ENCODE peak calls at places on chromosomes 13 and 19, in four cellular contexts. One of them, this sample, is unnamed.

GRCh38 chr13:112912726-112913440 is 56.1 kb upstream of the MCF2L start:
- DNase-seq in astrocyte of the spinal cord: no peak
- DNase-seq in thoracic aorta: no peak
- DNase-seq in AG04449: no peak
- DNase-seq in this sample: no peak

GRCh38 chr19:29429021-29429420 is 96.8 kb upstream of the VSTM2B start:
- DNase-seq in astrocyte of the spinal cord: no peak
- DNase-seq in thoracic aorta: no peak
- DNase-seq in AG04449: no peak
- DNase-seq in this sample: no peak

GRCh38 chr13:75771818-75772217 is 135.7 kb downstream of the LMO7 start:
- DNase-seq in astrocyte of the spinal cord: peak
- DNase-seq in thoracic aorta: no peak
- DNase-seq in AG04449: no peak
- DNase-seq in this sample: peak

GRCh38 chr13:94854688-94855087 is 142.3 kb upstream of the SOX21 start:
- DNase-seq in astrocyte of the spinal cord: no peak
- DNase-seq in thoracic aorta: no peak
- DNase-seq in AG04449: no peak
- DNase-seq in this sample: no peak

GRCh38 chr19:19120308-19121156 is 17.7 kb downstream of the TMEM161A start:
- DNase-seq in astrocyte of the spinal cord: peak
- DNase-seq in thoracic aorta: no peak
- DNase-seq in AG04449: no peak
- DNase-seq in this sample: no peak

GRCh38 chr19:913080-913748 is at the start of gene R3HDM4:
- DNase-seq in astrocyte of the spinal cord: no peak
- DNase-seq in thoracic aorta: no peak
- DNase-seq in AG04449: no peak
- DNase-seq in this sample: no peak

GRCh38 chr19:2083174-2083854 is 12.8 kb downstream of the MOB3A start:
- DNase-seq in astrocyte of the spinal cord: no peak
- DNase-seq in thoracic aorta: no peak
- DNase-seq in AG04449: no peak
- DNase-seq in this sample: no peak

GRCh38 chr13:78604782-78605611 is 1.6 kb upstream of the POU4F1 start:
- DNase-seq in astrocyte of the spinal cord: no peak
- DNase-seq in thoracic aorta: no peak
- DNase-seq in AG04449: no peak
- DNase-seq in this sample: no peak

GRCh38 chr13:112765734-112766133 is 75.9 kb downstream of the ATP11A start:
- DNase-seq in astrocyte of the spinal cord: no peak
- DNase-seq in thoracic aorta: no peak
- DNase-seq in AG04449: no peak
- DNase-seq in this sample: no peak

GRCh38 chr19:1284293-1284978 is 1.2 kb upstream of the EFNA2 start:
- DNase-seq in astrocyte of the spinal cord: no peak
- DNase-seq in thoracic aorta: no peak
- DNase-seq in AG04449: no peak
- DNase-seq in this sample: no peak

GRCh38 chr13:65532231-65532630 is 1697.9 kb downstream of the PCDH9 start:
- DNase-seq in astrocyte of the spinal cord: no peak
- DNase-seq in thoracic aorta: no peak
- DNase-seq in AG04449: no peak
- DNase-seq in this sample: no peak

GRCh38 chr19:29807870-29808405 is 3.9 kb upstream of the CCNE1 start:
- DNase-seq in astrocyte of the spinal cord: no peak
- DNase-seq in thoracic aorta: no peak
- DNase-seq in AG04449: no peak
- DNase-seq in this sample: no peak

GRCh38 chr19:2491130-2491801 is 15.3 kb downstream of the GADD45B start:
- DNase-seq in astrocyte of the spinal cord: peak
- DNase-seq in thoracic aorta: no peak
- DNase-seq in AG04449: peak
- DNase-seq in this sample: no peak

GRCh38 chr13:46648166-46648607 is 95.2 kb downstream of the LRCH1 start:
- DNase-seq in astrocyte of the spinal cord: no peak
- DNase-seq in thoracic aorta: no peak
- DNase-seq in AG04449: no peak
- DNase-seq in this sample: no peak

GRCh38 chr13:112721198-112722104 is 31.6 kb downstream of the ATP11A start:
- DNase-seq in astrocyte of the spinal cord: no peak
- DNase-seq in thoracic aorta: no peak
- DNase-seq in AG04449: no peak
- DNase-seq in this sample: no peak

GRCh38 chr19:40594251-40594650 is 6.9 kb upstream of the LTBP4 start:
- DNase-seq in astrocyte of the spinal cord: no peak
- DNase-seq in thoracic aorta: no peak
- DNase-seq in AG04449: no peak
- DNase-seq in this sample: no peak

GRCh38 chr19:6424190-6424938 is at the start of gene KHSRP:
- DNase-seq in astrocyte of the spinal cord: no peak
- DNase-seq in thoracic aorta: no peak
- DNase-seq in AG04449: no peak
- DNase-seq in this sample: no peak

GRCh38 chr19:7832009-7832408 is 2.0 kb downstream of the EVI5L start:
- DNase-seq in astrocyte of the spinal cord: no peak
- DNase-seq in thoracic aorta: no peak
- DNase-seq in AG04449: no peak
- DNase-seq in this sample: no peak

GRCh38 chr19:49422407-49423277 is 599 bp downstream of the PTH2 start:
- DNase-seq in astrocyte of the spinal cord: no peak
- DNase-seq in thoracic aorta: no peak
- DNase-seq in AG04449: no peak
- DNase-seq in this sample: no peak

GRCh38 chr19:39405930-39406655 is 554 bp upstream of the ZFP36 start:
- DNase-seq in astrocyte of the spinal cord: no peak
- DNase-seq in thoracic aorta: peak
- DNase-seq in AG04449: no peak
- DNase-seq in this sample: no peak

GRCh38 chr19:4284176-4284958 is 5.3 kb downstream of the SHD start:
- DNase-seq in astrocyte of the spinal cord: no peak
- DNase-seq in thoracic aorta: no peak
- DNase-seq in AG04449: no peak
- DNase-seq in this sample: no peak

GRCh38 chr13:84553252-84553651 is 671.0 kb upstream of the SLITRK1 start:
- DNase-seq in astrocyte of the spinal cord: no peak
- DNase-seq in thoracic aorta: no peak
- DNase-seq in AG04449: no peak
- DNase-seq in this sample: no peak

GRCh38 chr13:31944262-31945160 is 87.1 kb upstream of the FRY start:
- DNase-seq in astrocyte of the spinal cord: no peak
- DNase-seq in thoracic aorta: no peak
- DNase-seq in AG04449: no peak
- DNase-seq in this sample: no peak

GRCh38 chr13:32334676-32335075 is 19.4 kb downstream of the BRCA2 start:
- DNase-seq in astrocyte of the spinal cord: no peak
- DNase-seq in thoracic aorta: no peak
- DNase-seq in AG04449: no peak
- DNase-seq in this sample: no peak

GRCh38 chr19:19860756-19861390 is 4.8 kb upstream of the ZNF253 start:
- DNase-seq in astrocyte of the spinal cord: no peak
- DNase-seq in thoracic aorta: no peak
- DNase-seq in AG04449: no peak
- DNase-seq in this sample: no peak

GRCh38 chr13:67390462-67391093 is 160.4 kb upstream of the PCDH9 start:
- DNase-seq in astrocyte of the spinal cord: peak
- DNase-seq in thoracic aorta: no peak
- DNase-seq in AG04449: no peak
- DNase-seq in this sample: peak

GRCh38 chr19:41637484-41637883 is 10.6 kb upstream of the CEACAM4 start:
- DNase-seq in astrocyte of the spinal cord: no peak
- DNase-seq in thoracic aorta: no peak
- DNase-seq in AG04449: no peak
- DNase-seq in this sample: no peak

GRCh38 chr19:55113570-55114039 is 3.8 kb downstream of the PPP1R12C start:
- DNase-seq in astrocyte of the spinal cord: peak
- DNase-seq in thoracic aorta: peak
- DNase-seq in AG04449: peak
- DNase-seq in this sample: peak

GRCh38 chr13:104140557-104140956 is 1074.3 kb upstream of the SLC10A2 start:
- DNase-seq in astrocyte of the spinal cord: peak
- DNase-seq in thoracic aorta: no peak
- DNase-seq in AG04449: no peak
- DNase-seq in this sample: peak

GRCh38 chr13:22061806-22062391 is 391.0 kb downstream of the FGF9 start:
- DNase-seq in astrocyte of the spinal cord: no peak
- DNase-seq in thoracic aorta: no peak
- DNase-seq in AG04449: no peak
- DNase-seq in this sample: no peak

GRCh38 chr13:106490887-106491321 is 44.6 kb downstream of the EFNB2 start:
- DNase-seq in astrocyte of the spinal cord: no peak
- DNase-seq in thoracic aorta: no peak
- DNase-seq in AG04449: no peak
- DNase-seq in this sample: no peak

GRCh38 chr13:106491463-106491862 is 44.0 kb downstream of the EFNB2 start:
- DNase-seq in astrocyte of the spinal cord: no peak
- DNase-seq in thoracic aorta: no peak
- DNase-seq in AG04449: no peak
- DNase-seq in this sample: no peak

GRCh38 chr13:106493569-106493968 is 41.9 kb downstream of the EFNB2 start:
- DNase-seq in astrocyte of the spinal cord: no peak
- DNase-seq in thoracic aorta: no peak
- DNase-seq in AG04449: no peak
- DNase-seq in this sample: no peak

GRCh38 chr13:106492576-106493323 is 42.7 kb downstream of the EFNB2 start:
- DNase-seq in astrocyte of the spinal cord: no peak
- DNase-seq in thoracic aorta: no peak
- DNase-seq in AG04449: no peak
- DNase-seq in this sample: no peak

DNA sequence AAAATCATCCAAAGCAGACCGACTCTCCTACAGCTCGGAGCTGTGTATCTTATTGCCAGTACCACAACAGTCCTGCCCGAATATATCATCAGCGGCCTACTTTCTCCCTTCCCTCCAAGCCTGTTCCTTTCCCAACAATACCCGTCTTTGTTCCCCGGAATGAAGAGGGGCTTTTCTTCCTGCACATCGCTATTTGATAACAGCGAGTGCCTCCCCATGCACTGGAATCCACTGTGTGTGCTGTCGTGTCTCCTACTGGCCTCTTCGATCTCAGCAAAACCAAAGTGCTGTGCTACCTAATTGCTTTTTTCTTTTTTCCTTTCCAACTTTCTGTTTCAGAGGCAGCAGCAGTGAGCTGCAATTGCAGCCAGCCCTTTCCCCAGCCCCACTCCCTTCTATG is 43.5 kb downstream of the EFNB2 start:
- DNase-seq in astrocyte of the spinal cord: no peak
- DNase-seq in thoracic aorta: no peak
- DNase-seq in AG04449: no peak
- DNase-seq in this sample: no peak
- TF ChIP-seq CTCF in astrocyte of the spinal cord: no peak
- TF ChIP-seq CTCF in thoracic aorta: no peak
- TF ChIP-seq CTCF in AG04449: no peak
- TF ChIP-seq CTCF in this sample: no peak

GRCh38 chr13:36345438-36346221 is 564 bp downstream of the SPART start:
- DNase-seq in astrocyte of the spinal cord: peak
- DNase-seq in thoracic aorta: peak
- DNase-seq in AG04449: no peak
- DNase-seq in this sample: peak

GRCh38 chr13:36343766-36344165 is 2.4 kb downstream of the SPART start:
- DNase-seq in astrocyte of the spinal cord: no peak
- DNase-seq in thoracic aorta: no peak
- DNase-seq in AG04449: no peak
- DNase-seq in this sample: no peak

GRCh38 chr13:36344886-36345437 is 1.2 kb downstream of the SPART start:
- DNase-seq in astrocyte of the spinal cord: no peak
- DNase-seq in thoracic aorta: no peak
- DNase-seq in AG04449: no peak
- DNase-seq in this sample: no peak

GRCh38 chr13:36346222-36347083 is at the start of gene SPART:
- DNase-seq in astrocyte of the spinal cord: peak
- DNase-seq in thoracic aorta: peak
- DNase-seq in AG04449: no peak
- DNase-seq in this sample: peak

DNA sequence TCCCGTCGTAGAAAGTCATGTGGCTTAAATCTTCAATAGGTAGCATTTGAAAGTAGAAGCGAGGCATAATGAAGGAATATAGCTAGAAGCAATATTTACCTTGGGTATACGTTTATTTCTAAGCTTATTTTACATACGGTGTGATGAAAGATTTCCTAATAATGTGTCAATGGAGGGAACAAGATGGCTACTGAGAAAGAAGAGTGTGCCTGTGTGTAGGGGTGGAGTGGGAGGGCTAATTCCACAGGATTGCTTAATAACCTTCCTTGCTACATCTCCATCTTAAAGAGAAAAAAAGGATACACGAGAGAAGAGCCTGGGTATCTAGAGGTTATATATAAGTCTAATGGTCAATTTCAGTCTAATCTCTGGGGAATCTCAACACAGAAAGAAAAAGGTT is 2.0 kb downstream of the SPART start:
- DNase-seq in astrocyte of the spinal cord: no peak
- DNase-seq in thoracic aorta: no peak
- DNase-seq in AG04449: no peak
- DNase-seq in this sample: no peak
- H3K4me3 ChIP-seq in astrocyte of the spinal cord: no peak
- H3K4me3 ChIP-seq in thoracic aorta: peak
- H3K4me3 ChIP-seq in AG04449: no peak
- H3K4me3 ChIP-seq in this sample: peak

GRCh38 chr19:46297700-46298476 is 1.0 kb downstream of the HIF3A start:
- DNase-seq in astrocyte of the spinal cord: peak
- DNase-seq in thoracic aorta: peak
- DNase-seq in AG04449: no peak
- DNase-seq in this sample: no peak
- TF ChIP-seq CTCF in astrocyte of the spinal cord: peak
- TF ChIP-seq CTCF in thoracic aorta: peak
- TF ChIP-seq CTCF in AG04449: no peak
- TF ChIP-seq CTCF in this sample: no peak

DNA sequence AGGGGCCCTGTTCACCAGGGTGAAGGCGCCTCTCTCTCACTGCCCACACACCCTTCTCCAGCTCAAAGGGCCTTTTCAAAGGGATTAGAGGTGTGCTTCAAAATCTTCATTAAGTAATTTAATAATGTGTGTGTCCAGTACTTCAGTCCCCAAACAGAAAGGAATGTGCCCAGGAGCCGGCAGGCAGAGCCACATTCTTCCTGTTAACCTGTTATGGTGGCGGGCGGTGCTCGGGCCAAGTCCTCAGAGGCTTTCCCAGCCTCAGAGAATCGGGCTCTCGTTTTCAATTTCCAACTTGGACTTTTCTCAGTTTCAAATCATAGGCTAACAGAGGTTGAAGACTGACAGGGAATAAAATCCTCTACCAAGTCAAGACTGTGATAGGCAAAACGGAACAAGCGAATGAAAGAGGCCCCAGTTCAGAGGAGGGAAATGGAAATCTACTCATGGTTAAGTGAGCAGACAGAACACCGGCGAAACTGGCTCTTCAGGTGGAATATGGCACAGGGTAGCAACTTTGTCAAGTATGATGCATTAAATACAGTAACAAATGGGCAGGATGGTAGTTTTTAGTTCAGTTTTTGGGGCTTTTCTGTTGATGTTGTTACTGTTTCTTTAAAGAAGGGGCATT is 68.6 kb downstream of the FOXO1 start:
- DNase-seq in astrocyte of the spinal cord: no peak
- DNase-seq in thoracic aorta: no peak
- DNase-seq in AG04449: no peak
- DNase-seq in this sample: no peak
- H3K4me3 ChIP-seq in astrocyte of the spinal cord: no peak
- H3K4me3 ChIP-seq in thoracic aorta: peak
- H3K4me3 ChIP-seq in AG04449: no peak
- H3K4me3 ChIP-seq in this sample: no peak

This sample was measured in retinal pigment epithelial cell.